ENCODE peak calls at places on chromosomes 4 and X, in nine cellular contexts. One of them, this sample, is unnamed. For H3K9me3 and H3K4me1, the result is how much of the 10 kb centered on the place peaks cover.

GRCh38 chr4:86114563-86114962 is 245.3 kb downstream of the MAPK10 start:
- DNase-seq in psoas muscle: no peak
- DNase-seq in cardiac muscle cell: no peak
- DNase-seq in colonic mucosa: no peak
- DNase-seq in tibial artery: no peak
- DNase-seq in A549: no peak
- DNase-seq in breast epithelium: no peak
- DNase-seq in endodermal cell: no peak
- DNase-seq in CD4-positive, CD25-positive, alpha-beta regulatory T cell: no peak
- DNase-seq in this sample: no peak

GRCh38 chrX:19593684-19594083 is 78.4 kb upstream of the MAP3K15 start:
- DNase-seq in psoas muscle: no peak
- DNase-seq in cardiac muscle cell: peak
- DNase-seq in colonic mucosa: no peak
- DNase-seq in tibial artery: no peak
- DNase-seq in A549: peak
- DNase-seq in breast epithelium: no peak
- DNase-seq in endodermal cell: no peak
- DNase-seq in CD4-positive, CD25-positive, alpha-beta regulatory T cell: peak
- DNase-seq in this sample: no peak

GRCh38 chrX:3244955-3245354 is 101.5 kb downstream of the MXRA5 start:
- DNase-seq in psoas muscle: no peak
- DNase-seq in cardiac muscle cell: no peak
- DNase-seq in colonic mucosa: no peak
- DNase-seq in tibial artery: no peak
- DNase-seq in A549: peak
- DNase-seq in breast epithelium: no peak
- DNase-seq in endodermal cell: no peak
- DNase-seq in CD4-positive, CD25-positive, alpha-beta regulatory T cell: no peak
- DNase-seq in this sample: no peak

GRCh38 chr4:141467225-141467624 is 169.2 kb upstream of the IL15 start:
- DNase-seq in psoas muscle: no peak
- DNase-seq in cardiac muscle cell: no peak
- DNase-seq in colonic mucosa: no peak
- DNase-seq in tibial artery: no peak
- DNase-seq in A549: no peak
- DNase-seq in breast epithelium: no peak
- DNase-seq in endodermal cell: no peak
- DNase-seq in CD4-positive, CD25-positive, alpha-beta regulatory T cell: no peak
- DNase-seq in this sample: no peak

GRCh38 chr4:153276966-153277365 is 67.5 kb upstream of the MND1 start:
- DNase-seq in psoas muscle: no peak
- DNase-seq in cardiac muscle cell: no peak
- DNase-seq in colonic mucosa: no peak
- DNase-seq in tibial artery: no peak
- DNase-seq in A549: no peak
- DNase-seq in breast epithelium: no peak
- DNase-seq in endodermal cell: no peak
- DNase-seq in CD4-positive, CD25-positive, alpha-beta regulatory T cell: no peak
- DNase-seq in this sample: no peak

GRCh38 chr4:1770791-1771231 is 22.3 kb upstream of the FGFR3 start:
- DNase-seq in psoas muscle: no peak
- DNase-seq in cardiac muscle cell: no peak
- DNase-seq in colonic mucosa: no peak
- DNase-seq in tibial artery: no peak
- DNase-seq in A549: no peak
- DNase-seq in breast epithelium: no peak
- DNase-seq in endodermal cell: no peak
- DNase-seq in CD4-positive, CD25-positive, alpha-beta regulatory T cell: no peak
- DNase-seq in this sample: no peak

GRCh38 chrX:154761977-154762528 is 611 bp upstream of the DKC1 start:
- DNase-seq in psoas muscle: no peak
- DNase-seq in cardiac muscle cell: no peak
- DNase-seq in colonic mucosa: peak
- DNase-seq in tibial artery: no peak
- DNase-seq in A549: no peak
- DNase-seq in breast epithelium: no peak
- DNase-seq in endodermal cell: no peak
- DNase-seq in CD4-positive, CD25-positive, alpha-beta regulatory T cell: no peak
- DNase-seq in this sample: no peak

GRCh38 chrX:109902665-109903064 is 100.2 kb upstream of the TMEM164 start:
- DNase-seq in psoas muscle: no peak
- DNase-seq in cardiac muscle cell: no peak
- DNase-seq in colonic mucosa: no peak
- DNase-seq in tibial artery: no peak
- DNase-seq in A549: peak
- DNase-seq in breast epithelium: no peak
- DNase-seq in endodermal cell: no peak
- DNase-seq in CD4-positive, CD25-positive, alpha-beta regulatory T cell: no peak
- DNase-seq in this sample: no peak

GRCh38 chr4:124178449-124179021 is 534.0 kb downstream of the ANKRD50 start:
- DNase-seq in psoas muscle: peak
- DNase-seq in cardiac muscle cell: no peak
- DNase-seq in colonic mucosa: no peak
- DNase-seq in tibial artery: peak
- DNase-seq in A549: no peak
- DNase-seq in breast epithelium: no peak
- DNase-seq in endodermal cell: no peak
- DNase-seq in CD4-positive, CD25-positive, alpha-beta regulatory T cell: no peak
- DNase-seq in this sample: no peak

GRCh38 chrX:56288607-56289006 is 56.5 kb downstream of the KLF8 start:
- DNase-seq in psoas muscle: no peak
- DNase-seq in cardiac muscle cell: no peak
- DNase-seq in colonic mucosa: no peak
- DNase-seq in tibial artery: no peak
- DNase-seq in A549: no peak
- DNase-seq in breast epithelium: no peak
- DNase-seq in endodermal cell: no peak
- DNase-seq in CD4-positive, CD25-positive, alpha-beta regulatory T cell: no peak
- DNase-seq in this sample: no peak
- H3K9me3 ChIP-seq in psoas muscle: under half
- H3K9me3 ChIP-seq in cardiac muscle cell: under half
- H3K9me3 ChIP-seq in colonic mucosa: under half
- H3K9me3 ChIP-seq in tibial artery: under half
- H3K9me3 ChIP-seq in A549: under half
- H3K9me3 ChIP-seq in breast epithelium: under half
- H3K9me3 ChIP-seq in endodermal cell: half or more
- H3K9me3 ChIP-seq in CD4-positive, CD25-positive, alpha-beta regulatory T cell: under half
- H3K9me3 ChIP-seq in this sample: under half

GRCh38 chrX:129653181-129653984 is 1.4 kb downstream of the APLN start:
- DNase-seq in psoas muscle: no peak
- DNase-seq in cardiac muscle cell: no peak
- DNase-seq in colonic mucosa: no peak
- DNase-seq in tibial artery: no peak
- DNase-seq in A549: no peak
- DNase-seq in breast epithelium: no peak
- DNase-seq in endodermal cell: no peak
- DNase-seq in CD4-positive, CD25-positive, alpha-beta regulatory T cell: no peak
- DNase-seq in this sample: no peak

GRCh38 chrX:129654652-129655546 is at the start of gene APLN:
- DNase-seq in psoas muscle: peak
- DNase-seq in cardiac muscle cell: peak
- DNase-seq in colonic mucosa: peak
- DNase-seq in tibial artery: peak
- DNase-seq in A549: no peak
- DNase-seq in breast epithelium: no peak
- DNase-seq in endodermal cell: peak
- DNase-seq in CD4-positive, CD25-positive, alpha-beta regulatory T cell: no peak
- DNase-seq in this sample: no peak

GRCh38 chrX:129655547-129656248 is 942 bp upstream of the APLN start:
- DNase-seq in psoas muscle: no peak
- DNase-seq in cardiac muscle cell: peak
- DNase-seq in colonic mucosa: no peak
- DNase-seq in tibial artery: no peak
- DNase-seq in A549: peak
- DNase-seq in breast epithelium: no peak
- DNase-seq in endodermal cell: peak
- DNase-seq in CD4-positive, CD25-positive, alpha-beta regulatory T cell: no peak
- DNase-seq in this sample: no peak

GRCh38 chrX:129652565-129653169 is 2.1 kb downstream of the APLN start:
- DNase-seq in psoas muscle: no peak
- DNase-seq in cardiac muscle cell: no peak
- DNase-seq in colonic mucosa: no peak
- DNase-seq in tibial artery: no peak
- DNase-seq in A549: no peak
- DNase-seq in breast epithelium: no peak
- DNase-seq in endodermal cell: no peak
- DNase-seq in CD4-positive, CD25-positive, alpha-beta regulatory T cell: no peak
- DNase-seq in this sample: no peak

DNA sequence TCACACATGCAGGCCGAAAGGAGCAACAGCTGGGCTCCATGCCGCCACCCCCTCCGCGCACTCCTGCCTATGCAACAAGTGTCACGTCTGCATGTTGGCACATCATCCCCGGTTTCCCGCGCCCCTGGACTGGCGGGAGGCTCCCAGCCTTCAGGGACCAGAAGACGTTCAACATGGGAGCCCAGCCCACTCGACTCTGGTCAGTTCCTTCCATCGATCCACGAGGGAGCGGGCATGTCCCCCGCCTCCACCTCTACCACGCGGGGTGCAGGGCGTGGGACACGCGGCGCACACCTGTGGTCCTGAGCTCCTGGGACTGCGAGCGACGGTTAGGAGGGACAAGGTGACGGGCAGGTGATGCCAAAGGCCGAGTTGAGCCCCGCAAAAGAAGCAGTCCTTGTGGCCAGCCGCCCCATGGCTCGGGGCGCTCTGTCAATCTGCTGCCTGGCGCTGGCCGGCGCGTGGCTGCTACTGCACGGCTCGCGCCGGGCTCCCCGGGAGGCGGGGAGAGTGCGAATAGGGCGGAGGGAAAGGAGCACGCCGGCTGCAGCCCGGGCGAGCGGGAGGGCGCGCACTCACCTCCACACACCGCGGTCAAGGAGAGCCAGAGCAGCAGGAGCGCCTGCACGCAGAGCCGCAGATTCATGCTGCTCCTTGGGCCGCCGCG is 638 bp downstream of the APLN start:
- DNase-seq in psoas muscle: no peak
- DNase-seq in cardiac muscle cell: no peak
- DNase-seq in colonic mucosa: no peak
- DNase-seq in tibial artery: no peak
- DNase-seq in A549: peak
- DNase-seq in breast epithelium: no peak
- DNase-seq in endodermal cell: peak
- DNase-seq in CD4-positive, CD25-positive, alpha-beta regulatory T cell: no peak
- DNase-seq in this sample: no peak
- H3K4me3 ChIP-seq in psoas muscle: peak
- H3K4me3 ChIP-seq in cardiac muscle cell: peak
- H3K4me3 ChIP-seq in colonic mucosa: peak
- H3K4me3 ChIP-seq in tibial artery: peak
- H3K4me3 ChIP-seq in A549: peak
- H3K4me3 ChIP-seq in breast epithelium: peak
- H3K4me3 ChIP-seq in endodermal cell: peak
- H3K4me3 ChIP-seq in CD4-positive, CD25-positive, alpha-beta regulatory T cell: no peak
- H3K4me3 ChIP-seq in this sample: peak

DNA sequence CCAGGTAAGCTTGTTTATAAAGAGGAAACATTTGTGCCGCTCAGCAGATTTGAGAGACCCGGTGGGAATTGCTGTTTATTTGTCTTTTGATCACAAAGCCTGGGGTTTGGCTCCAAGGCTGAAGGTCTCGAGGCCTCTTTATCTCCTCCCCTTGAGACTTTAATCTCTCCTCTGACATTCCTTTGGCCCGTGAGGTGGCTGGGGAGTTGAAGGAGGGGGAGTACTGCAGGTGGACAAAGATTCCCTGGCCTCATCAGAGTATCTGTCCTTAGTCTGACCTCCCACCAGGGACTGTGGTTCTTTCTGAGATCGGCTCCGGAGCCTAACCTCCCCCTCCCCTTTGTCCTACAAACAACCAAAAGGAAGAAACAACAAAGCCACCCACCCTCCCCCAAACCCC is 216.5 kb downstream of the MID1IP1 start:
- DNase-seq in psoas muscle: no peak
- DNase-seq in cardiac muscle cell: no peak
- DNase-seq in colonic mucosa: no peak
- DNase-seq in tibial artery: no peak
- DNase-seq in A549: no peak
- DNase-seq in breast epithelium: no peak
- DNase-seq in endodermal cell: peak
- DNase-seq in CD4-positive, CD25-positive, alpha-beta regulatory T cell: no peak
- DNase-seq in this sample: no peak
- H3K4me1 ChIP-seq in psoas muscle: under half
- H3K4me1 ChIP-seq in cardiac muscle cell: under half
- H3K4me1 ChIP-seq in colonic mucosa: under half
- H3K4me1 ChIP-seq in tibial artery: under half
- H3K4me1 ChIP-seq in A549: under half
- H3K4me1 ChIP-seq in breast epithelium: under half
- H3K4me1 ChIP-seq in endodermal cell: under half
- H3K4me1 ChIP-seq in CD4-positive, CD25-positive, alpha-beta regulatory T cell: under half
- H3K4me1 ChIP-seq in this sample: under half

DNA sequence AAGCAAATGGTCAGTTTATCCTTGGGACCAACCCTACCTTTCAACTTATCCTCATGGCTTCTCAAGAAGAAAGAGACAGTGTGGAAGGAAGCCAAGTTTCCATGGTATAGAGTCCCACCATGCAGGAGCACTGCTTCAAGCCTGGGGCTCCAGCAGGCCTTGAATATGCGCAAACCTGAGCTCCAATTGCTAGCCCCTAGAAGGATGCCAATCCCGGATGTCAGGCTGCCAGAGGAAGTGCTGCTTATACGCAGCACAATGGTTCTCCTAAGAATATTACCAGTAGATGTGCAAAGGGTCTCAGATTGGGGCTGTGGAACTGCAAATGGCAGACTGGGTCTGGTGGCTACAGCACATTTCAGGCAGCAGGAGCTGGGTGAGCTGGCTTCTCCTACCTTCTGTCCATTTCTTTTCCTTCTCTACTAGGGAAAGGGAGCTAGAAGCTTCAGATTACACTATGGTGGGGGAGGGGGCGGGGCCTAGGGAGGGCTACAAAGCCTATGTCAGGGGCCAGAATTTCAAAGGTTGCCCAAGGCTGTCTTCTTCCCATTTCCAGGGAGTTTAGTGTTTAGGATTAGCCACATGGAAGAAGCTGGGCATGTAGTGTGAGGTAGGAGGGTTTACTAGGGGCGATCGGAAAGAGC is 40.7 kb upstream of the CITED1 start:
- DNase-seq in psoas muscle: no peak
- DNase-seq in cardiac muscle cell: no peak
- DNase-seq in colonic mucosa: no peak
- DNase-seq in tibial artery: no peak
- DNase-seq in A549: no peak
- DNase-seq in breast epithelium: no peak
- DNase-seq in endodermal cell: peak
- DNase-seq in CD4-positive, CD25-positive, alpha-beta regulatory T cell: no peak
- DNase-seq in this sample: no peak
- H3K9me3 ChIP-seq in psoas muscle: under half
- H3K9me3 ChIP-seq in cardiac muscle cell: under half
- H3K9me3 ChIP-seq in colonic mucosa: under half
- H3K9me3 ChIP-seq in tibial artery: under half
- H3K9me3 ChIP-seq in A549: under half
- H3K9me3 ChIP-seq in breast epithelium: under half
- H3K9me3 ChIP-seq in endodermal cell: under half
- H3K9me3 ChIP-seq in CD4-positive, CD25-positive, alpha-beta regulatory T cell: under half
- H3K9me3 ChIP-seq in this sample: under half